ENCODE peak calls at places on chromosome 1, in five cellular contexts. X, F, D, G and N are unnamed samples.
A peak's percentile ranks its signal among the peaks of the same experiment; 100 is the strongest.

GRCh38 chr1:150836129-150836773 is 28.2 kb upstream of the CTSK start:
- DNase-seq in X (no peak), F (no peak), D (no peak), G (no peak), N (no peak)

GRCh38 chr1:10045480-10046355 is 13.0 kb downstream of the UBE4B start:
- DNase-seq in X (peak; percentile 59), F (no peak), D (no peak), G (peak; percentile 85), N (peak; percentile 72)

GRCh38 chr1:207430602-207431001 is 23.5 kb upstream of the CR2 start:
- DNase-seq in X (no peak), F (no peak), D (no peak), G (no peak), N (no peak)

GRCh38 chr1:115717541-115717940 is 51.0 kb downstream of the CASQ2 start:
- DNase-seq in X (peak; percentile 43), F (peak; percentile 32), D (peak; percentile 21), G (peak; percentile 71), N (peak; percentile 12)

GRCh38 chr1:156488566-156489165 is 11.9 kb downstream of the MEF2D start:
- DNase-seq in X (no peak), F (no peak), D (no peak), G (no peak), N (no peak)

GRCh38 chr1:22861764-22862440 is 110.8 kb downstream of the LACTBL1 start:
- DNase-seq in X (no peak), F (peak; percentile 33), D (peak; percentile 46), G (no peak), N (peak; percentile 19)

GRCh38 chr1:111879086-111879485 is 110.4 kb downstream of the KCND3 start:
- DNase-seq in X (no peak), F (no peak), D (no peak), G (no peak), N (no peak)

GRCh38 chr1:176560681-176561080 is 97.7 kb downstream of the PAPPA2 start:
- DNase-seq in X (no peak), F (no peak), D (no peak), G (no peak), N (no peak)

GRCh38 chr1:24926596-24927249 is 3.4 kb downstream of the RUNX3 start:
- DNase-seq in X (no peak), F (no peak), D (no peak), G (peak; percentile 55), N (no peak)

GRCh38 chr1:198238121-198238520 is 81.3 kb downstream of the NEK7 start:
- DNase-seq in X (no peak), F (no peak), D (no peak), G (no peak), N (no peak)

GRCh38 chr1:158803681-158804080 is 22.7 kb upstream of the OR6N2 start:
- DNase-seq in X (no peak), F (no peak), D (no peak), G (no peak), N (no peak)

GRCh38 chr1:81801032-81801833 is 499 bp downstream of the ADGRL2 start:
- DNase-seq in X (peak; percentile 68), F (no peak), D (peak; percentile 85), G (peak; percentile 93), N (peak; percentile 34)

GRCh38 chr1:21324368-21325137 is 34.3 kb upstream of the ECE1 start:
- DNase-seq in X (peak; percentile 89), F (peak; percentile 94), D (peak; percentile 75), G (peak; percentile 91), N (peak; percentile 89)
- TF ChIP-seq POLR2A in X (no peak), F (no peak), D (no peak), G (no peak), N (peak; percentile 56)

DNA sequence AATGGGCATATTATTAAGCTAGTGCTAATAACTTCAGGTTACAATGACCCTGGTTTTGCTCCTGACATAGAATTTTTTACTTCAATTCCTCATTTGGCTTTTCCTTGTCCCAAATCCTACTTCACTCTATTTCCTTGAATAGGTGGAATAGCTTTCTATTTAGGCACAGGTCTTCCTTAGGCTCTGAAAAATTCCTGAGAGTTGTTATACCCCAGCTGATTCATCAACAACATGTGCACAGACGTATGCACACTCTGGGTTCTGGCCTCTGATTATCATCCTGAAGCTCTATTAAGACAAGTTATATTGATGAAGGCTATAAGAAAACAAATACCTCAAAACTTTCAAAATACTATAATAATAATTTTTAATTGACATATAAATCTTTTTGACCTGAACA is 172.4 kb downstream of the NTMT2 start:
- DNase-seq in X (no peak), F (no peak), D (no peak), G (no peak), N (no peak)
- TF ChIP-seq POLR2A in X (no peak), F (no peak), D (no peak), G (no peak), N (no peak)

DNA sequence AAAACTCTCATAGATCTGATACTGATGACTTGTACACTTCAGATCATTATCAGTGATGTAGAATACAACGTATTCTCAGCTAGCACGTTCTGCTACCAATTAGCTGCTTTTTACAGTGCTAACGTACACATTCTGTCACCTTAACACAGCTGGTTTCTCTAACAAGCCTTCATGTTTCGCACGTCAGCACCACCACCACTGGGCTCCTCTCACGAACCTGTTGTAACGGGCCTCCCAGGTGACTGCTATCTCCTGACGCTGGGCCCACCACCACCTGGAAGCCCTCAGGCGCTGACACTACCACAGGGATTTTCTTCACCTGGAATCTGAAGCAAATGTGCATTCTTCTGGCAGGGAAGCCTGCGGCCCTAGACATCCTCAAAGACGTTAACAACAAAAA is 19.8 kb downstream of the TOMM20 start:
- DNase-seq in X (no peak), F (no peak), D (no peak), G (no peak), N (no peak)
- TF ChIP-seq POLR2A in X (no peak), F (no peak), D (no peak), G (no peak), N (no peak)

GRCh38 chr1:40451238-40451585 is 936 bp downstream of the ZFP69B start:
- DNase-seq in X (no peak), F (no peak), D (no peak), G (no peak), N (no peak)

GRCh38 chr1:40454873-40455272 is 4.6 kb downstream of the ZFP69B start:
- DNase-seq in X (no peak), F (no peak), D (no peak), G (no peak), N (no peak)

GRCh38 chr1:40450491-40451237 is 388 bp downstream of the ZFP69B start:
- DNase-seq in X (peak; percentile 31), F (no peak), D (peak; percentile 19), G (no peak), N (peak; percentile 77)

GRCh38 chr1:40449684-40450490 is at the start of gene ZFP69B:
- DNase-seq in X (peak; percentile 92), F (no peak), D (peak; percentile 88), G (peak; percentile 94), N (peak; percentile 91)
- TF ChIP-seq POLR2A in X (no peak), F (no peak), D (peak; percentile 78), G (no peak), N (peak; percentile 77)

DNA sequence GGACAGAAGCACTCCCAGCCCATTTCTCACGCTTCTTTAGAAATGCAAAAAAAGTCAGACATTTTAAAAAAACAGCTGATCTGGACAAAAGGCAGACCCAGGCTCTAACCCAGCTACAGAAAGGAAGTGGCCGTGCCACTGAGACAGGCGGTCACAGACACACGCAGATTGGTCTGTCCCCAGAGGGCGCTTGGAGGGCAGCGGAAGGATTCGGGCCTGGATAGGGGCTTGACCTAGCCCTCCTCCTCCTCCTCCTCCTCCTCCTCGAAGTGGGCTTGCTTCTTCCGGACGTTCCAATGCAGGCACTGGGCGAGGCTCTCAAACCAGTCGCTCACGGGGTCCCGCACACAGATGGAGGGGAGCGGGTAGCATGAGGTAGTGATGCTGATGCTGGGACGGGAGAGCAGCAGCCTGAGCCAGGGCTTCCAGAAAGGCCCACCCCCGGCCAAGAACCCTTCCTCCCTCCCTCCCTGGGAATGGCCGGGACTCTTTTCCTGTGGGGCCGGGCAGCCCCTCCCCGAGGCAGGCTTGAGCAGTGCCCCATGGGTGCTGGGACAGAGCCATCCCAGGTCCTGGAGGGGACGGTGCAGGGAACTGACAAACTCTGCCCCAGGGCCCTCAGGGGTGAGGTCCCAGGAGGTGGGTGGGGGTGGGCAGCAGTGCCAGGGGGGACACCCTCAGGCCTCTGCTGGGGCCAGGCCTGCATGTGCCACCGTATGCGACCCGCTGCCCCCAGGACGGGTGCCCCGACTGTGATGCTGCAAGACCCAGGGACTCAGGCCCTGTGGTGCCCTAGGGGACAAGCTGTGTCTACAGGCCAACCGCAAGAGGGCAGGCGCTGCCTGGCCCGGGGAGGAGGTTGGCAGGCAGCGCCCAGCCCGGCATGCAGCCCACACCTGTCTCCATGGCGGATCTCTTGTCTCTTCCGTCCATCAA is 25.3 kb downstream of the NADK start:
- DNase-seq in X (no peak), F (no peak), D (no peak), G (no peak), N (no peak)
- TF ChIP-seq POLR2A in X (no peak), F (no peak), D (no peak), G (no peak), N (no peak)

GRCh38 chr1:16978589-16979474 is 1.6 kb downstream of the MFAP2 start:
- DNase-seq in X (no peak), F (no peak), D (no peak), G (peak; percentile 92), N (no peak)
- TF ChIP-seq POLR2A in X (no peak), F (no peak), D (no peak), G (peak; percentile 42), N (no peak)

GRCh38 chr1:8259498-8260290 is 58.2 kb upstream of the SLC45A1 start:
- DNase-seq in X (peak; percentile 91), F (peak; percentile 19), D (peak; percentile 69), G (peak; percentile 86), N (no peak)
- TF ChIP-seq POLR2A in X (no peak), F (no peak), D (no peak), G (no peak), N (no peak)

DNA sequence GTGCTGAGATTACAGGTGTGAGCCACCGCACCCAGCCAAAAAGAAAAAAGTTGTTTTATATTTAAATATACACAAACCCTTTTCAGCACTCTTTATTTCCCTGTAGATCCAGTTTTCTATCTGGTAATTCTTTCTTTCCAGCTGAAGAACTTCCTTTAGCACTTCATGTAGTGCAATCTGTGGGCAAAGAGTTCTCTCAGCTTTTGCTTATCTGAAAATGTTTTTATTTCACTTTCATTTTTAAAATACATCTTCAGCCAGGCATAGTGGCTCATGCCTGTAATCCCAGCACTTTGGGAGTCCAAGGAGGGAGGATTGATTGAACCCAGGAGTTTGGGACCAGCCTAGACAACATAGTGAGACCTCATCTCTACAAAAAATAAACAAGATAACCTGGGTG is 28.5 kb upstream of the HYI start:
- DNase-seq in X (no peak), F (no peak), D (no peak), G (no peak), N (no peak)
- TF ChIP-seq POLR2A in X (no peak), F (no peak), D (no peak), G (no peak), N (no peak)